ENCODE peak calls at places on chromosomes 11 and 22, in four cellular contexts. L is K562, A is WTC11, E is HepG2. I is an unnamed sample.

GRCh38 chr11:12669930-12670329 is 4.3 kb upstream of the TEAD1 start:
- DNase-seq in L (no peak), A (no peak), E (peak), I (no peak)

GRCh38 chr22:35070451-35071093 is 4.6 kb downstream of the ISX start:
- DNase-seq in L (no peak), A (no peak), E (no peak), I (no peak)

GRCh38 chr22:44743247-44743646 is 9.1 kb upstream of the ARHGAP8 start:
- DNase-seq in L (no peak), A (no peak), E (no peak), I (no peak)

GRCh38 chr22:26949193-26949592 is 291.8 kb downstream of the MIAT start:
- DNase-seq in L (peak), A (peak), E (no peak), I (no peak)

GRCh38 chr22:36743591-36744412 is 32.1 kb downstream of the IFT27 start:
- DNase-seq in L (no peak), A (peak), E (no peak), I (no peak)

GRCh38 chr11:122628691-122629555 is 26.6 kb upstream of the UBASH3B start:
- DNase-seq in L (peak), A (peak), E (peak), I (peak)

GRCh38 chr11:34866375-34866774 is 49.8 kb downstream of the APIP start:
- DNase-seq in L (no peak), A (no peak), E (no peak), I (no peak)

GRCh38 chr22:40417041-40417440 is 46.6 kb downstream of the SGSM3 start:
- DNase-seq in L (no peak), A (no peak), E (no peak), I (no peak)

GRCh38 chr11:122661182-122661945 is 5.8 kb downstream of the UBASH3B start:
- DNase-seq in L (no peak), A (no peak), E (no peak), I (no peak)

GRCh38 chr11:61795459-61795858 is 2.7 kb downstream of the FEN1 start:
- DNase-seq in L (no peak), A (no peak), E (no peak), I (no peak)

GRCh38 chr11:85783758-85784157 is 27.2 kb downstream of the SYTL2 start:
- DNase-seq in L (no peak), A (no peak), E (no peak), I (no peak)

GRCh38 chr11:116375221-116375620 is 397.6 kb downstream of the BUD13 start:
- DNase-seq in L (no peak), A (no peak), E (peak), I (no peak)

GRCh38 chr11:116610190-116610589 is 162.6 kb downstream of the BUD13 start:
- DNase-seq in L (no peak), A (no peak), E (no peak), I (no peak)

GRCh38 chr22:17902960-17903359 is 121.4 kb downstream of the MICAL3 start:
- DNase-seq in L (no peak), A (no peak), E (no peak), I (no peak)

GRCh38 chr11:48087974-48088681 is 107.8 kb downstream of the PTPRJ start:
- DNase-seq in L (no peak), A (no peak), E (peak), I (no peak)

DNA sequence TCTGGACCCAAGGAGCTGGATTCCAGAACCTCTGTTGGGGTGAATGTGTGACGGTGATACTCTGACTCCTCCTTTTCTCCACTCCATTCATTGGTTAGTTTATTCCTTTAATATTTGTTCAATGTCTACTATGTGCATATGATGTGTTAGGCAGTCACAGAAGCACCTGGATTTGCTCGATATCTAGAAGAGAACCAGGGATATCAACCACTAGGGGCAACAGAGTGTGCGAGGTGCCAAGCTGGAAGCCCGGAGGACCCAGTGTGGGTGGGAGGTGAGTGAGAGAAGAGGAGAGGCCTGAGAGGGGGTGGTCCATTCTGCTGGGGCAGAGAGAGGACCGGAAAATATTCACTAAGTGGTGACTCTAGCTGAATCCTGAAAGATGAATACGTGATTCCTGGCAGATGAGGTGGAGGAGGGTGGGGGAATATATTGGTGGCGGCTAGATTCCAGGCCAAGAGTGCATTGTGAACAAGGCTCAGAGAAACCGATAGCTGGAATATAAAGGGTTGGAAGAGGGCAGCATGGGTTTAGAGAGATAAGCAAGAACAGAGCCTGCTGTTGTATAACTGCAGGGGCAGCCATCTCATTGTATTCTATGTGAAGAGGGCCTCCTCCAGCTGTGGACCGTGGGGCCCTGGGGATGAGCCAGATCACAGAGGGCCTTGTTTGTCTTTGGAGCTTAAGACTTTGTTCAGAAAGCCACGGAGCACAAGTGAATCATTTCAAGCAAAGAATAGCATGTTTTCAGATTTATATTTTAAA is 6.9 kb upstream of the TIMP3 start:
- DNase-seq in L (no peak), A (no peak), E (peak), I (no peak)
- TF ChIP-seq CTCF in L (no peak), A (no peak), E (peak), I (no peak)

DNA sequence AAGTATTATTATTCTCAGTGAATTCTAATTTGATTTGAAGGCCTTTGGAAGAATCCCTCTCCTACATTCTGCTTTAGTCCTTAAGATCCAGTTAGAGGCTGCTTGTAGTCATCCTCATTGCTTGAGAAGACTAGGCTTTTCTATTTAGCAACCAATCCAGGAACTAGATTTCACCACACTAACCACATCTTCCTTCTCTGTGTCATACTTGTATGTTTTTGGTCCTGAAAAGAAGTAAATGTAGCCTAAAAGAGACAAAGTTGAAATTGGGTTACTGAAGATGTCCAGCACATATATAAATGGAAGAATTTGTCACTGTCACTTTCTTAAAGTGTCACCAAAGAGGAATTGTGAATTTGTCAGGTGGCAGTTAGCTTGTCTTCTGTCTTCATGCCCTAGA is 46.6 kb upstream of the MMP7 start:
- DNase-seq in L (no peak), A (no peak), E (no peak), I (no peak)
- TF ChIP-seq NR3C1 in L (no peak), A (no peak), E (no peak), I (no peak)

DNA sequence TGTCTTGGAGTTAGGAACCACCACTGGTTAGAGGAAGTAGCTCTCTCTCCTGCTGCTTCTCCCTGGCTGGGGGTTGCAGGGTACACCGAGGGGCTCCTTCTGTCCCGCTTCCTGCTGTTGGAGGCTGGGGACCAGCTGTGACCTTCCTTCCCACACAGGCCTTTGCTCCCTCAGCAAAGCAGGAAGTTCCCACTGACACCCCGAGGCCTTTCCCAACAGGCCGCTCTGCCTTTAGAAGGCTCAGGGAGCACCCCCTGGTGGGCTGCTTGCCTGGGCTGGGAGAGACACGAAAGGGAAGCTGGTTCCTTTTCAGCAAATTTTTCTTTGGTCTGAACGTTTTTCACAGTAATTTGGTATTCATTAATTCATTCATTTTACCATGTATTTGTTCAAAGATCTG is 527.9 kb upstream of the B3GAT1 start:
- DNase-seq in L (peak), A (peak), E (peak), I (no peak)
- TF ChIP-seq CTCF in L (peak), A (no peak), E (peak), I (no peak)

GRCh38 chr11:105344938-105345337 is 205.4 kb upstream of the CARD18 start:
- DNase-seq in L (no peak), A (no peak), E (no peak), I (no peak)
- TF ChIP-seq NR3C1 in L (no peak), A (no peak), E (no peak), I (no peak)

GRCh38 chr11:69721745-69722144 is 17.9 kb upstream of the FGF19 start:
- DNase-seq in L (no peak), A (peak), E (no peak), I (peak)
- TF ChIP-seq CTCF in L (peak), A (no peak), E (peak), I (peak)

GRCh38 chr11:64654958-64655541 is 64.0 kb downstream of the SLC22A12 start:
- DNase-seq in L (no peak), A (no peak), E (no peak), I (no peak)

GRCh38 chr11:64659417-64660144 is 63.4 kb downstream of the NRXN2 start:
- DNase-seq in L (peak), A (no peak), E (peak), I (peak)

GRCh38 chr11:64655901-64656601 is 65.0 kb downstream of the SLC22A12 start:
- DNase-seq in L (no peak), A (no peak), E (no peak), I (no peak)

GRCh38 chr11:64654439-64654838 is 63.4 kb downstream of the SLC22A12 start:
- DNase-seq in L (no peak), A (no peak), E (no peak), I (no peak)

GRCh38 chr11:64656797-64657196 is 65.8 kb downstream of the SLC22A12 start:
- DNase-seq in L (peak), A (peak), E (peak), I (no peak)
- TF ChIP-seq NR3C1 in L (no peak), A (no peak), E (no peak), I (no peak)

GRCh38 chr11:83840326-83840725 is 554.2 kb upstream of the CCDC90B start:
- DNase-seq in L (no peak), A (no peak), E (no peak), I (no peak)

GRCh38 chr11:83831929-83832328 is 545.8 kb upstream of the CCDC90B start:
- DNase-seq in L (no peak), A (no peak), E (no peak), I (no peak)

GRCh38 chr11:83835423-83835822 is 549.3 kb upstream of the CCDC90B start:
- DNase-seq in L (no peak), A (no peak), E (no peak), I (no peak)

GRCh38 chr11:83836883-83837654 is 550.9 kb upstream of the CCDC90B start:
- DNase-seq in L (peak), A (peak), E (peak), I (peak)
- TF ChIP-seq CTCF in L (peak), A (peak), E (peak), I (peak)

DNA sequence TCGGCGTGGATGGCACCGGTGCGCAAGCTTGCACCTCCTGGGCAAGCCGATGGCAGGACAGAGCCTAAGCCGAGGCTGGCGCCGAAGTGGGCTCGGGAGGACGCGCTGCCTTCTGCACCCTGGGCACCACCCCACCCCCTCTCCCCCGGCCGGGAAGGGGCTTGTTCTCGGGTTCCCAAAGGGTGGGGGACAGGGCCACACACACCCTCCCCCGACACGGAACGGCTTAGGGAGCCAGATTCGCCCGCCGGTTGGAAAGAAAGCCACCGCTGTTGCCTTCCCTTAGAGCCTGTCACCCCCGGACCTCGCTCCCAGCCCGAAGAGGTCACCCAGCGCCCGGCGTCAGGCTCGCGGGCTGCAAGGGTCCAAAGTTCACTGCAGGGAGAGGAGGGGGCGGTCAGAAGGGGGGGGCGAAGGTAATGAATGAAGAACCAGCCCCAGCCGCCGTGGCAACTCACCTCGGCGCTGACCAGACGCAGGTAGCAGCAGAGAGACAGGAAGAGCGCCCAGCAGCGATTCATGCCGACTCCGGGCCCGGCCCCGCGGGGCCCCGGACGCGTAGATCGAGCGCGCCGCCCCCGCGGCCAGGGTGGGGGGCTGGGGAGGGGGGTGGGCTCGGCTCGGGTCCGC is 1.2 kb downstream of the PDGFB start:
- DNase-seq in L (no peak), A (no peak), E (peak), I (peak)
- TF ChIP-seq NR3C1 in L (no peak), A (no peak), E (no peak), I (no peak)

GRCh38 chr22:22408731-22409696 is 99.5 kb downstream of the ZNF280B start:
- DNase-seq in L (peak), A (peak), E (peak), I (peak)
- TF ChIP-seq CTCF in L (no peak), A (peak), E (peak), I (peak)

I was measured in A549.